ENCODE peak calls at places on chromosomes 16 and 17, in four cellular contexts. One of them, this sample, is unnamed.

GRCh38 chr17:36879027-36879426 is 58.2 kb upstream of the LHX1 start:
- DNase-seq in astrocyte of the cerebellum: no peak
- DNase-seq in progenitor cell of endocrine pancreas: no peak
- DNase-seq in AG09319: no peak
- DNase-seq in this sample: no peak

GRCh38 chr16:68961778-68962402 is 118.6 kb downstream of the TANGO6 start:
- DNase-seq in astrocyte of the cerebellum: no peak
- DNase-seq in progenitor cell of endocrine pancreas: no peak
- DNase-seq in AG09319: no peak
- DNase-seq in this sample: no peak

GRCh38 chr17:19766421-19767270 is 18.5 kb upstream of the ALDH3A1 start:
- DNase-seq in astrocyte of the cerebellum: no peak
- DNase-seq in progenitor cell of endocrine pancreas: peak; percentile 77
- DNase-seq in AG09319: peak; percentile 14
- DNase-seq in this sample: no peak

GRCh38 chr17:7348478-7349242 is 3.3 kb upstream of the KCTD11 start:
- DNase-seq in astrocyte of the cerebellum: no peak
- DNase-seq in progenitor cell of endocrine pancreas: no peak
- DNase-seq in AG09319: no peak
- DNase-seq in this sample: no peak

GRCh38 chr16:678209-678857 is 1.9 kb upstream of the STUB1 start:
- DNase-seq in astrocyte of the cerebellum: no peak
- DNase-seq in progenitor cell of endocrine pancreas: no peak
- DNase-seq in AG09319: no peak
- DNase-seq in this sample: no peak

GRCh38 chr16:87199379-87199778 is 117.8 kb downstream of the C16orf95 start:
- DNase-seq in astrocyte of the cerebellum: no peak
- DNase-seq in progenitor cell of endocrine pancreas: no peak
- DNase-seq in AG09319: no peak
- DNase-seq in this sample: no peak

GRCh38 chr17:64118452-64118979 is 11.4 kb downstream of the ERN1 start:
- DNase-seq in astrocyte of the cerebellum: no peak
- DNase-seq in progenitor cell of endocrine pancreas: no peak
- DNase-seq in AG09319: no peak
- DNase-seq in this sample: no peak

GRCh38 chr16:88549671-88550643 is 20.2 kb upstream of the ZC3H18 start:
- DNase-seq in astrocyte of the cerebellum: no peak
- DNase-seq in progenitor cell of endocrine pancreas: no peak
- DNase-seq in AG09319: no peak
- DNase-seq in this sample: no peak

GRCh38 chr16:66908762-66909559 is 9.7 kb downstream of the CDH16 start:
- DNase-seq in astrocyte of the cerebellum: no peak
- DNase-seq in progenitor cell of endocrine pancreas: no peak
- DNase-seq in AG09319: no peak
- DNase-seq in this sample: no peak

GRCh38 chr17:31136319-31136718 is 41.5 kb downstream of the NF1 start:
- DNase-seq in astrocyte of the cerebellum: no peak
- DNase-seq in progenitor cell of endocrine pancreas: no peak
- DNase-seq in AG09319: no peak
- DNase-seq in this sample: no peak

GRCh38 chr16:31145398-31145990 is 4.4 kb downstream of the PRSS36 start:
- DNase-seq in astrocyte of the cerebellum: no peak
- DNase-seq in progenitor cell of endocrine pancreas: no peak
- DNase-seq in AG09319: no peak
- DNase-seq in this sample: no peak

GRCh38 chr17:6496116-6496481 is 51.8 kb downstream of the PIMREG start:
- DNase-seq in astrocyte of the cerebellum: no peak
- DNase-seq in progenitor cell of endocrine pancreas: no peak
- DNase-seq in AG09319: no peak
- DNase-seq in this sample: no peak

GRCh38 chr16:6684076-6684673 is 648.5 kb upstream of the RBFOX1 start:
- DNase-seq in astrocyte of the cerebellum: no peak
- DNase-seq in progenitor cell of endocrine pancreas: no peak
- DNase-seq in AG09319: no peak
- DNase-seq in this sample: no peak

GRCh38 chr17:6427284-6427781 is 7.6 kb downstream of the AIPL1 start:
- DNase-seq in astrocyte of the cerebellum: peak; percentile 41
- DNase-seq in progenitor cell of endocrine pancreas: no peak
- DNase-seq in AG09319: no peak
- DNase-seq in this sample: no peak

GRCh38 chr16:70159355-70160348 is 13.9 kb upstream of the CLEC18C start:
- DNase-seq in astrocyte of the cerebellum: peak; percentile 31
- DNase-seq in progenitor cell of endocrine pancreas: no peak
- DNase-seq in AG09319: no peak
- DNase-seq in this sample: no peak

GRCh38 chr17:20210180-20210579 is 201.0 kb downstream of the SPECC1 start:
- DNase-seq in astrocyte of the cerebellum: no peak
- DNase-seq in progenitor cell of endocrine pancreas: no peak
- DNase-seq in AG09319: no peak
- DNase-seq in this sample: no peak

GRCh38 chr17:7922499-7923289 is 6.6 kb upstream of the RNF227 start:
- DNase-seq in astrocyte of the cerebellum: peak; percentile 34
- DNase-seq in progenitor cell of endocrine pancreas: peak; percentile 80
- DNase-seq in AG09319: peak; percentile 41
- DNase-seq in this sample: peak; percentile 22

GRCh38 chr17:75785770-75786538 is 1.3 kb downstream of the UNK start:
- DNase-seq in astrocyte of the cerebellum: no peak
- DNase-seq in progenitor cell of endocrine pancreas: no peak
- DNase-seq in AG09319: no peak
- DNase-seq in this sample: no peak

GRCh38 chr17:39150104-39150634 is 1.3 kb downstream of the PLXDC1 start:
- DNase-seq in astrocyte of the cerebellum: no peak
- DNase-seq in progenitor cell of endocrine pancreas: no peak
- DNase-seq in AG09319: no peak
- DNase-seq in this sample: no peak
- TF ChIP-seq CTCF in astrocyte of the cerebellum: no peak
- TF ChIP-seq CTCF in progenitor cell of endocrine pancreas: no peak
- TF ChIP-seq CTCF in AG09319: no peak
- TF ChIP-seq CTCF in this sample: no peak

GRCh38 chr17:82925336-82925735 is 85.5 kb upstream of the ZNF750 start:
- DNase-seq in astrocyte of the cerebellum: no peak
- DNase-seq in progenitor cell of endocrine pancreas: no peak
- DNase-seq in AG09319: no peak
- DNase-seq in this sample: no peak

GRCh38 chr17:82923366-82924113 is 83.7 kb upstream of the ZNF750 start:
- DNase-seq in astrocyte of the cerebellum: no peak
- DNase-seq in progenitor cell of endocrine pancreas: no peak
- DNase-seq in AG09319: no peak
- DNase-seq in this sample: no peak

GRCh38 chr17:82926081-82926480 is 86.3 kb upstream of the ZNF750 start:
- DNase-seq in astrocyte of the cerebellum: no peak
- DNase-seq in progenitor cell of endocrine pancreas: no peak
- DNase-seq in AG09319: no peak
- DNase-seq in this sample: no peak

GRCh38 chr17:82924214-82924613 is 84.4 kb upstream of the ZNF750 start:
- DNase-seq in astrocyte of the cerebellum: no peak
- DNase-seq in progenitor cell of endocrine pancreas: no peak
- DNase-seq in AG09319: no peak
- DNase-seq in this sample: no peak

GRCh38 chr17:82924812-82925211 is 85.0 kb upstream of the ZNF750 start:
- DNase-seq in astrocyte of the cerebellum: no peak
- DNase-seq in progenitor cell of endocrine pancreas: no peak
- DNase-seq in AG09319: no peak
- DNase-seq in this sample: no peak
- TF ChIP-seq CTCF in astrocyte of the cerebellum: no peak
- TF ChIP-seq CTCF in progenitor cell of endocrine pancreas: no peak
- TF ChIP-seq CTCF in AG09319: no peak
- TF ChIP-seq CTCF in this sample: no peak

GRCh38 chr16:19168173-19169080 is at the start of gene SYT17:
- DNase-seq in astrocyte of the cerebellum: no peak
- DNase-seq in progenitor cell of endocrine pancreas: peak; percentile 23
- DNase-seq in AG09319: no peak
- DNase-seq in this sample: no peak
- TF ChIP-seq CTCF in astrocyte of the cerebellum: no peak
- TF ChIP-seq CTCF in progenitor cell of endocrine pancreas: no peak
- TF ChIP-seq CTCF in AG09319: no peak
- TF ChIP-seq CTCF in this sample: no peak

GRCh38 chr17:68247445-68248198 is at the start of gene AMZ2:
- DNase-seq in astrocyte of the cerebellum: peak; percentile 80
- DNase-seq in progenitor cell of endocrine pancreas: peak; percentile 95
- DNase-seq in AG09319: peak; percentile 90
- DNase-seq in this sample: peak; percentile 65
- TF ChIP-seq CTCF in astrocyte of the cerebellum: no peak
- TF ChIP-seq CTCF in progenitor cell of endocrine pancreas: peak; percentile 10
- TF ChIP-seq CTCF in AG09319: no peak
- TF ChIP-seq CTCF in this sample: no peak

GRCh38 chr17:35773129-35773528 is 12.4 kb downstream of the C17orf50 start:
- DNase-seq in astrocyte of the cerebellum: no peak
- DNase-seq in progenitor cell of endocrine pancreas: no peak
- DNase-seq in AG09319: no peak
- DNase-seq in this sample: no peak

GRCh38 chr17:35768796-35769195 is 8.1 kb downstream of the C17orf50 start:
- DNase-seq in astrocyte of the cerebellum: no peak
- DNase-seq in progenitor cell of endocrine pancreas: no peak
- DNase-seq in AG09319: no peak
- DNase-seq in this sample: no peak

GRCh38 chr17:35766489-35766877 is 5.8 kb downstream of the C17orf50 start:
- DNase-seq in astrocyte of the cerebellum: no peak
- DNase-seq in progenitor cell of endocrine pancreas: no peak
- DNase-seq in AG09319: no peak
- DNase-seq in this sample: no peak

GRCh38 chr17:35766903-35767510 is 6.3 kb downstream of the C17orf50 start:
- DNase-seq in astrocyte of the cerebellum: no peak
- DNase-seq in progenitor cell of endocrine pancreas: no peak
- DNase-seq in AG09319: no peak
- DNase-seq in this sample: no peak

GRCh38 chr17:35769895-35770486 is 9.3 kb downstream of the C17orf50 start:
- DNase-seq in astrocyte of the cerebellum: no peak
- DNase-seq in progenitor cell of endocrine pancreas: no peak
- DNase-seq in AG09319: no peak
- DNase-seq in this sample: no peak
- TF ChIP-seq CTCF in astrocyte of the cerebellum: peak; percentile 16
- TF ChIP-seq CTCF in progenitor cell of endocrine pancreas: no peak
- TF ChIP-seq CTCF in AG09319: no peak
- TF ChIP-seq CTCF in this sample: peak; percentile 32

GRCh38 chr16:58338205-58338604 is 43.4 kb upstream of the PRSS54 start:
- DNase-seq in astrocyte of the cerebellum: no peak
- DNase-seq in progenitor cell of endocrine pancreas: no peak
- DNase-seq in AG09319: no peak
- DNase-seq in this sample: no peak

GRCh38 chr16:58337090-58337444 is 42.2 kb upstream of the PRSS54 start:
- DNase-seq in astrocyte of the cerebellum: no peak
- DNase-seq in progenitor cell of endocrine pancreas: no peak
- DNase-seq in AG09319: no peak
- DNase-seq in this sample: no peak

GRCh38 chr16:58336332-58337089 is 41.7 kb upstream of the PRSS54 start:
- DNase-seq in astrocyte of the cerebellum: peak; percentile 48
- DNase-seq in progenitor cell of endocrine pancreas: peak; percentile 82
- DNase-seq in AG09319: peak; percentile 20
- DNase-seq in this sample: peak; percentile 59

GRCh38 chr16:58333937-58334336 is 39.1 kb upstream of the PRSS54 start:
- DNase-seq in astrocyte of the cerebellum: no peak
- DNase-seq in progenitor cell of endocrine pancreas: no peak
- DNase-seq in AG09319: no peak
- DNase-seq in this sample: no peak

GRCh38 chr16:58339452-58339938 is 44.7 kb upstream of the PRSS54 start:
- DNase-seq in astrocyte of the cerebellum: peak; percentile 15
- DNase-seq in progenitor cell of endocrine pancreas: no peak
- DNase-seq in AG09319: no peak
- DNase-seq in this sample: no peak
- TF ChIP-seq CTCF in astrocyte of the cerebellum: peak; percentile 53
- TF ChIP-seq CTCF in progenitor cell of endocrine pancreas: peak; percentile 21
- TF ChIP-seq CTCF in AG09319: peak; percentile 22
- TF ChIP-seq CTCF in this sample: peak; percentile 24

GRCh38 chr17:39246274-39246673 is 20.5 kb upstream of the STAC2 start:
- DNase-seq in astrocyte of the cerebellum: no peak
- DNase-seq in progenitor cell of endocrine pancreas: no peak
- DNase-seq in AG09319: no peak
- DNase-seq in this sample: no peak
- TF ChIP-seq CTCF in astrocyte of the cerebellum: peak; percentile 13
- TF ChIP-seq CTCF in progenitor cell of endocrine pancreas: no peak
- TF ChIP-seq CTCF in AG09319: no peak
- TF ChIP-seq CTCF in this sample: peak; percentile 7

GRCh38 chr17:81702934-81703746 is at the start of gene MRPL12:
- DNase-seq in astrocyte of the cerebellum: peak; percentile 80
- DNase-seq in progenitor cell of endocrine pancreas: peak; percentile 82
- DNase-seq in AG09319: peak; percentile 73
- DNase-seq in this sample: peak; percentile 77
- TF ChIP-seq CTCF in astrocyte of the cerebellum: no peak
- TF ChIP-seq CTCF in progenitor cell of endocrine pancreas: peak; percentile 32
- TF ChIP-seq CTCF in AG09319: no peak
- TF ChIP-seq CTCF in this sample: no peak

GRCh38 chr17:73466704-73467433 is 155.1 kb upstream of the CDC42EP4 start:
- DNase-seq in astrocyte of the cerebellum: no peak
- DNase-seq in progenitor cell of endocrine pancreas: no peak
- DNase-seq in AG09319: no peak
- DNase-seq in this sample: no peak
- TF ChIP-seq CTCF in astrocyte of the cerebellum: no peak
- TF ChIP-seq CTCF in progenitor cell of endocrine pancreas: no peak
- TF ChIP-seq CTCF in AG09319: no peak
- TF ChIP-seq CTCF in this sample: no peak

GRCh38 chr16:50326835-50327465 is 41.8 kb downstream of the BRD7 start:
- DNase-seq in astrocyte of the cerebellum: peak; percentile 15
- DNase-seq in progenitor cell of endocrine pancreas: no peak
- DNase-seq in AG09319: no peak
- DNase-seq in this sample: no peak
- TF ChIP-seq CTCF in astrocyte of the cerebellum: peak; percentile 68
- TF ChIP-seq CTCF in progenitor cell of endocrine pancreas: peak; percentile 45
- TF ChIP-seq CTCF in AG09319: peak; percentile 63
- TF ChIP-seq CTCF in this sample: peak; percentile 67